ENCODE peak calls at places on chromosomes 16 and 17, in five cellular contexts. H is NCI-H446, B is skeletal muscle cell, K is A549, E is tibial artery. N is an unnamed sample.

GRCh38 chr17:7132511-7133094 is 18.0 kb upstream of the ASGR2 start:
- DNase-seq in H (no peak), B (no peak), K (no peak), E (no peak), N (peak)

GRCh38 chr17:33124871-33125551 is 133.4 kb downstream of the SPACA3 start:
- DNase-seq in H (no peak), B (no peak), K (no peak), E (peak), N (no peak)

GRCh38 chr16:88914750-88915368 is 48.4 kb upstream of the PABPN1L start:
- DNase-seq in H (no peak), B (no peak), K (no peak), E (no peak), N (peak)

GRCh38 chr17:80254396-80255241 is 6.0 kb upstream of the RNF213 start:
- DNase-seq in H (no peak), B (peak), K (peak), E (no peak), N (no peak)

GRCh38 chr17:39751637-39752036 is 13.9 kb downstream of the GRB7 start:
- DNase-seq in H (peak), B (no peak), K (no peak), E (peak), N (no peak)

GRCh38 chr17:17792551-17793377 is 44.0 kb downstream of the SREBF1 start:
- DNase-seq in H (no peak), B (no peak), K (no peak), E (no peak), N (no peak)

GRCh38 chr16:57245472-57246113 is 534 bp downstream of the ARL2BP start:
- DNase-seq in H (no peak), B (no peak), K (peak), E (no peak), N (peak)

GRCh38 chr17:34519286-34519685 is 60.1 kb upstream of the TMEM132E start:
- DNase-seq in H (no peak), B (no peak), K (no peak), E (no peak), N (no peak)

GRCh38 chr17:60095381-60095780 is 16.7 kb upstream of the HEATR6 start:
- DNase-seq in H (no peak), B (no peak), K (no peak), E (no peak), N (no peak)

GRCh38 chr17:19534562-19535149 is 1.0 kb downstream of the SLC47A1 start:
- DNase-seq in H (no peak), B (no peak), K (no peak), E (no peak), N (no peak)

GRCh38 chr17:4850236-4850635 is 17.1 kb downstream of the MINK1 start:
- DNase-seq in H (no peak), B (no peak), K (no peak), E (no peak), N (no peak)

GRCh38 chr16:28280881-28281836 is 11.2 kb upstream of the SBK1 start:
- DNase-seq in H (no peak), B (no peak), K (no peak), E (no peak), N (no peak)

GRCh38 chr17:34249497-34249877 is 5.6 kb upstream of the CCL2 start:
- DNase-seq in H (no peak), B (no peak), K (no peak), E (no peak), N (no peak)

GRCh38 chr16:54576776-54577175 is 290.2 kb upstream of the IRX3 start:
- DNase-seq in H (no peak), B (no peak), K (no peak), E (no peak), N (no peak)

GRCh38 chr17:55434721-55435120 is 13.1 kb upstream of the MMD start:
- DNase-seq in H (no peak), B (no peak), K (no peak), E (no peak), N (no peak)

GRCh38 chr17:11548398-11548797 is 49.9 kb upstream of the DNAH9 start:
- DNase-seq in H (no peak), B (no peak), K (no peak), E (no peak), N (no peak)

GRCh38 chr16:87706278-87707000 is 59.3 kb downstream of the KLHDC4 start:
- DNase-seq in H (no peak), B (no peak), K (no peak), E (no peak), N (no peak)

GRCh38 chr17:30345527-30346075 is 11.7 kb upstream of the TMIGD1 start:
- DNase-seq in H (peak), B (no peak), K (no peak), E (no peak), N (no peak)

GRCh38 chr17:6670999-6671398 is 19.4 kb downstream of the C17orf100 start:
- DNase-seq in H (no peak), B (no peak), K (no peak), E (no peak), N (peak)

GRCh38 chr16:81581107-81581506 is 136.5 kb downstream of the CMIP start:
- DNase-seq in H (no peak), B (no peak), K (no peak), E (no peak), N (no peak)

GRCh38 chr17:67435122-67435521 is 58.0 kb downstream of the PITPNC1 start:
- DNase-seq in H (no peak), B (no peak), K (no peak), E (no peak), N (no peak)

GRCh38 chr16:68072038-68072695 is 13.0 kb upstream of the NFATC3 start:
- DNase-seq in H (no peak), B (no peak), K (no peak), E (no peak), N (peak)

GRCh38 chr17:79892457-79893236 is 53.4 kb upstream of the CBX4 start:
- DNase-seq in H (no peak), B (no peak), K (no peak), E (peak), N (no peak)

GRCh38 chr16:19898924-19899604 is 14.4 kb upstream of the GPRC5B start:
- DNase-seq in H (peak), B (no peak), K (peak), E (no peak), N (no peak)

GRCh38 chr16:9415588-9415987 is 324.1 kb downstream of the HAPSTR1 start:
- DNase-seq in H (no peak), B (no peak), K (no peak), E (no peak), N (no peak)

GRCh38 chr16:30602595-30603277 is 7.5 kb downstream of the ZNF689 start:
- DNase-seq in H (no peak), B (no peak), K (no peak), E (no peak), N (no peak)